ENCODE peak calls at places on chromosome 5, in nine cellular contexts. One of them, this sample, is unnamed.

GRCh38 chr5:88556415-88556814 is 287.8 kb upstream of the TMEM161B start:
- DNase-seq in MM.1S: no peak
- DNase-seq in A549: no peak
- DNase-seq in lower leg skin: no peak
- DNase-seq in body of pancreas: no peak
- DNase-seq in IMR-90: no peak
- DNase-seq in fibroblast of pulmonary artery: no peak
- DNase-seq in Panc1: no peak
- DNase-seq in hepatocyte: no peak
- DNase-seq in this sample: no peak

GRCh38 chr5:106092455-106092854 is 1578.3 kb downstream of the EFNA5 start:
- DNase-seq in MM.1S: no peak
- DNase-seq in A549: no peak
- DNase-seq in lower leg skin: no peak
- DNase-seq in body of pancreas: no peak
- DNase-seq in IMR-90: no peak
- DNase-seq in fibroblast of pulmonary artery: no peak
- DNase-seq in Panc1: no peak
- DNase-seq in hepatocyte: no peak
- DNase-seq in this sample: no peak

GRCh38 chr5:18487928-18488480 is 853.7 kb downstream of the TAF11L14 start:
- DNase-seq in MM.1S: no peak
- DNase-seq in A549: no peak
- DNase-seq in lower leg skin: no peak
- DNase-seq in body of pancreas: no peak
- DNase-seq in IMR-90: no peak
- DNase-seq in fibroblast of pulmonary artery: no peak
- DNase-seq in Panc1: no peak
- DNase-seq in hepatocyte: no peak
- DNase-seq in this sample: no peak

GRCh38 chr5:177972613-177973012 is 23.4 kb downstream of the PROP1 start:
- DNase-seq in MM.1S: no peak
- DNase-seq in A549: no peak
- DNase-seq in lower leg skin: no peak
- DNase-seq in body of pancreas: no peak
- DNase-seq in IMR-90: peak; percentile 7
- DNase-seq in fibroblast of pulmonary artery: no peak
- DNase-seq in Panc1: no peak
- DNase-seq in hepatocyte: no peak
- DNase-seq in this sample: no peak

GRCh38 chr5:74212336-74212735 is 428.2 kb downstream of the ENC1 start:
- DNase-seq in MM.1S: peak; percentile 21
- DNase-seq in A549: peak; percentile 39
- DNase-seq in lower leg skin: no peak
- DNase-seq in body of pancreas: peak; percentile 25
- DNase-seq in IMR-90: peak; percentile 30
- DNase-seq in fibroblast of pulmonary artery: peak; percentile 53
- DNase-seq in Panc1: no peak
- DNase-seq in hepatocyte: no peak
- DNase-seq in this sample: peak; percentile 46

GRCh38 chr5:116575635-116576042 is 1.0 kb upstream of the SEMA6A start:
- DNase-seq in MM.1S: no peak
- DNase-seq in A549: no peak
- DNase-seq in lower leg skin: peak; percentile 26
- DNase-seq in body of pancreas: peak; percentile 10
- DNase-seq in IMR-90: no peak
- DNase-seq in fibroblast of pulmonary artery: peak; percentile 2
- DNase-seq in Panc1: no peak
- DNase-seq in hepatocyte: peak; percentile 42
- DNase-seq in this sample: no peak

GRCh38 chr5:56983593-56984361 is 31.9 kb upstream of the MIER3 start:
- DNase-seq in MM.1S: no peak
- DNase-seq in A549: no peak
- DNase-seq in lower leg skin: no peak
- DNase-seq in body of pancreas: no peak
- DNase-seq in IMR-90: no peak
- DNase-seq in fibroblast of pulmonary artery: no peak
- DNase-seq in Panc1: no peak
- DNase-seq in hepatocyte: peak; percentile 11
- DNase-seq in this sample: no peak

GRCh38 chr5:113435571-113435970 is 782 bp upstream of the TSSK1B start:
- DNase-seq in MM.1S: no peak
- DNase-seq in A549: no peak
- DNase-seq in lower leg skin: no peak
- DNase-seq in body of pancreas: no peak
- DNase-seq in IMR-90: no peak
- DNase-seq in fibroblast of pulmonary artery: no peak
- DNase-seq in Panc1: no peak
- DNase-seq in hepatocyte: no peak
- DNase-seq in this sample: no peak

GRCh38 chr5:78647838-78648358 is 674 bp downstream of the LHFPL2 start:
- DNase-seq in MM.1S: no peak
- DNase-seq in A549: peak; percentile 33
- DNase-seq in lower leg skin: no peak
- DNase-seq in body of pancreas: peak; percentile 75
- DNase-seq in IMR-90: peak; percentile 54
- DNase-seq in fibroblast of pulmonary artery: peak; percentile 57
- DNase-seq in Panc1: no peak
- DNase-seq in hepatocyte: peak; percentile 78
- DNase-seq in this sample: peak; percentile 82

GRCh38 chr5:124645396-124645795 is 101.0 kb downstream of the ZNF608 start:
- DNase-seq in MM.1S: peak; percentile 31
- DNase-seq in A549: no peak
- DNase-seq in lower leg skin: no peak
- DNase-seq in body of pancreas: no peak
- DNase-seq in IMR-90: no peak
- DNase-seq in fibroblast of pulmonary artery: no peak
- DNase-seq in Panc1: no peak
- DNase-seq in hepatocyte: no peak
- DNase-seq in this sample: no peak

GRCh38 chr5:172958268-172959046 is 767 bp upstream of the RPL26L1 start:
- DNase-seq in MM.1S: peak; percentile 69
- DNase-seq in A549: peak; percentile 84
- DNase-seq in lower leg skin: peak; percentile 55
- DNase-seq in body of pancreas: peak; percentile 71
- DNase-seq in IMR-90: peak; percentile 41
- DNase-seq in fibroblast of pulmonary artery: peak; percentile 64
- DNase-seq in Panc1: no peak
- DNase-seq in hepatocyte: peak; percentile 90
- DNase-seq in this sample: peak; percentile 82

GRCh38 chr5:99032234-99033013 is 103.6 kb upstream of the CHD1 start:
- DNase-seq in MM.1S: peak; percentile 67
- DNase-seq in A549: peak; percentile 76
- DNase-seq in lower leg skin: peak; percentile 58
- DNase-seq in body of pancreas: peak; percentile 80
- DNase-seq in IMR-90: peak; percentile 80
- DNase-seq in fibroblast of pulmonary artery: peak; percentile 90
- DNase-seq in Panc1: peak; percentile 66
- DNase-seq in hepatocyte: peak; percentile 78
- DNase-seq in this sample: peak; percentile 88

GRCh38 chr5:126746290-126746689 is 30.6 kb upstream of the LMNB1 start:
- DNase-seq in MM.1S: no peak
- DNase-seq in A549: no peak
- DNase-seq in lower leg skin: no peak
- DNase-seq in body of pancreas: no peak
- DNase-seq in IMR-90: no peak
- DNase-seq in fibroblast of pulmonary artery: no peak
- DNase-seq in Panc1: no peak
- DNase-seq in hepatocyte: no peak
- DNase-seq in this sample: no peak

GRCh38 chr5:15003511-15003920 is 131.9 kb upstream of the ANKH start:
- DNase-seq in MM.1S: peak; percentile 74
- DNase-seq in A549: peak; percentile 79
- DNase-seq in lower leg skin: peak; percentile 65
- DNase-seq in body of pancreas: peak; percentile 72
- DNase-seq in IMR-90: peak; percentile 75
- DNase-seq in fibroblast of pulmonary artery: peak; percentile 85
- DNase-seq in Panc1: peak; percentile 82
- DNase-seq in hepatocyte: peak; percentile 78
- DNase-seq in this sample: peak; percentile 67

GRCh38 chr5:172605466-172605865 is 35.6 kb upstream of the NEURL1B start:
- DNase-seq in MM.1S: no peak
- DNase-seq in A549: no peak
- DNase-seq in lower leg skin: no peak
- DNase-seq in body of pancreas: no peak
- DNase-seq in IMR-90: no peak
- DNase-seq in fibroblast of pulmonary artery: no peak
- DNase-seq in Panc1: no peak
- DNase-seq in hepatocyte: no peak
- DNase-seq in this sample: no peak

GRCh38 chr5:102539598-102539997 is 40.8 kb upstream of the SLCO6A1 start:
- DNase-seq in MM.1S: no peak
- DNase-seq in A549: no peak
- DNase-seq in lower leg skin: no peak
- DNase-seq in body of pancreas: no peak
- DNase-seq in IMR-90: no peak
- DNase-seq in fibroblast of pulmonary artery: no peak
- DNase-seq in Panc1: no peak
- DNase-seq in hepatocyte: peak; percentile 16
- DNase-seq in this sample: no peak

GRCh38 chr5:102540251-102540812 is 41.5 kb upstream of the SLCO6A1 start:
- DNase-seq in MM.1S: no peak
- DNase-seq in A549: no peak
- DNase-seq in lower leg skin: no peak
- DNase-seq in body of pancreas: no peak
- DNase-seq in IMR-90: no peak
- DNase-seq in fibroblast of pulmonary artery: no peak
- DNase-seq in Panc1: no peak
- DNase-seq in hepatocyte: no peak
- DNase-seq in this sample: no peak

GRCh38 chr5:102532126-102532525 is 33.3 kb upstream of the SLCO6A1 start:
- DNase-seq in MM.1S: no peak
- DNase-seq in A549: no peak
- DNase-seq in lower leg skin: no peak
- DNase-seq in body of pancreas: no peak
- DNase-seq in IMR-90: no peak
- DNase-seq in fibroblast of pulmonary artery: peak; percentile 66
- DNase-seq in Panc1: no peak
- DNase-seq in hepatocyte: no peak
- DNase-seq in this sample: no peak

GRCh38 chr5:102537011-102537410 is 38.2 kb upstream of the SLCO6A1 start:
- DNase-seq in MM.1S: no peak
- DNase-seq in A549: no peak
- DNase-seq in lower leg skin: no peak
- DNase-seq in body of pancreas: no peak
- DNase-seq in IMR-90: no peak
- DNase-seq in fibroblast of pulmonary artery: no peak
- DNase-seq in Panc1: no peak
- DNase-seq in hepatocyte: no peak
- DNase-seq in this sample: no peak

DNA sequence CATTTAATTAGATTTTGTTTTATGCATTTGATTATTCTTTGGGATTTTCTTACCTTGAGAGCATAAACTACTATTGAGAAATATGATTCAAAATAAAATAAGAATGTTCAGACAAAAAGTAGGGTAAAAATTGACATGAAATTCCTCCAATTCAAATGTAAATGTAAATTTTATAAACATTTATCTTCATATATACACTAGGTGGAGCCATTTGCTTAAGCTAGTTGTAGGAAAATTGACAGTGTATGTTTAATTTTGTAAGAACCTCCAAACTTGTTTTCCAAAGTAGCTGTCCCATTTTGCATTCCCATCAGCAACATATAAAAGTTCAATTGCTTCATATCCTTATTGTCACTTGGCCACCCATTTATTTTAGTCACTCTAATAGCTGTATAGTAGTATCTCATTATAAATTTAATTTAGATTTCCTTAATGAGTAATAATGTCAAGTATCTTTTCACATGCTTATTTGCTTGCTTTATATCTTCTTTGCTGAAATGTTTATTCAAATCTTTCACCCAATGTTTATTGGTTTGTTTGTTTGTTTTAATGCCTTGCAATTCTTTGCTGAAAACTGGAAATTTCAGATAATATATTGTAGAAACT is 37.6 kb upstream of the SLCO6A1 start:
- DNase-seq in MM.1S: peak; percentile 27
- DNase-seq in A549: peak; percentile 11
- DNase-seq in lower leg skin: no peak
- DNase-seq in body of pancreas: no peak
- DNase-seq in IMR-90: peak; percentile 22
- DNase-seq in fibroblast of pulmonary artery: peak; percentile 29
- DNase-seq in Panc1: no peak
- DNase-seq in hepatocyte: peak; percentile 12
- DNase-seq in this sample: peak; percentile 18
- TF ChIP-seq CTCF in MM.1S: peak; percentile 41
- TF ChIP-seq CTCF in A549: peak; percentile 52
- TF ChIP-seq CTCF in lower leg skin: no peak
- TF ChIP-seq CTCF in body of pancreas: no peak
- TF ChIP-seq CTCF in IMR-90: peak; percentile 45
- TF ChIP-seq CTCF in fibroblast of pulmonary artery: peak; percentile 38
- TF ChIP-seq CTCF in Panc1: peak; percentile 49
- TF ChIP-seq CTCF in hepatocyte: peak; percentile 55
- TF ChIP-seq CTCF in this sample: no peak

GRCh38 chr5:31771045-31771444 is 132.1 kb downstream of the PDZD2 start:
- DNase-seq in MM.1S: peak; percentile 24
- DNase-seq in A549: no peak
- DNase-seq in lower leg skin: no peak
- DNase-seq in body of pancreas: no peak
- DNase-seq in IMR-90: no peak
- DNase-seq in fibroblast of pulmonary artery: no peak
- DNase-seq in Panc1: no peak
- DNase-seq in hepatocyte: no peak
- DNase-seq in this sample: no peak
- H3K4me3 ChIP-seq in MM.1S: no peak overlapping the region
- H3K4me3 ChIP-seq in A549: no peak overlapping the region
- H3K4me3 ChIP-seq in lower leg skin: no peak overlapping the region
- H3K4me3 ChIP-seq in body of pancreas: no peak overlapping the region
- H3K4me3 ChIP-seq in IMR-90: no peak overlapping the region
- H3K4me3 ChIP-seq in fibroblast of pulmonary artery: no peak overlapping the region
- H3K4me3 ChIP-seq in Panc1: no peak overlapping the region
- H3K4me3 ChIP-seq in hepatocyte: no peak overlapping the region
- H3K4me3 ChIP-seq in this sample: no peak overlapping the region

DNA sequence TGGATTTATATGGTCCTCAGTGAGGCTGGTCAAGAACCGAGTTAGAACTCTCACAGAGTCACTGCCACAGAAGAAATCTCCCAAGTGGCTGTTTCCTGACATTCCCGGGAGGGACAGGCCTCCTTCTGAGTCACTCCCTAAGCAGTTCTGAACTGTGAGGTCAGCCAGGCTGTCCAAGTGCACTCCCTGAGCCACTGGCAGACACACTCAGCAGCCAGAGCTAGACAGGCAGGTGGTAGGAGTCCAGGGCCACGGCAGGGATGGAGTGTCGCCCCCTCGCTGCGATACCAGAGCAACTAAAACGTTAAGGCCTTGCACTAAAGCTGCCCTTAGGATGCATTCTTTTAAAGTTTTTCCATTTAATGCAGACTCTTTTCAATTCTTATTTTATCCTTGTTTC is 3.4 kb downstream of the IL4 start:
- DNase-seq in MM.1S: no peak
- DNase-seq in A549: peak; percentile 86
- DNase-seq in lower leg skin: no peak
- DNase-seq in body of pancreas: peak; percentile 40
- DNase-seq in IMR-90: peak; percentile 91
- DNase-seq in fibroblast of pulmonary artery: peak; percentile 78
- DNase-seq in Panc1: peak; percentile 70
- DNase-seq in hepatocyte: peak; percentile 85
- DNase-seq in this sample: peak; percentile 88
- TF ChIP-seq CTCF in MM.1S: no peak
- TF ChIP-seq CTCF in A549: peak; percentile 60
- TF ChIP-seq CTCF in lower leg skin: no peak
- TF ChIP-seq CTCF in body of pancreas: no peak
- TF ChIP-seq CTCF in IMR-90: peak; percentile 57
- TF ChIP-seq CTCF in fibroblast of pulmonary artery: peak; percentile 42
- TF ChIP-seq CTCF in Panc1: no peak
- TF ChIP-seq CTCF in hepatocyte: peak; percentile 29
- TF ChIP-seq CTCF in this sample: peak; percentile 29

GRCh38 chr5:134136221-134136631 is 21.7 kb downstream of the TCF7 start:
- DNase-seq in MM.1S: no peak
- DNase-seq in A549: no peak
- DNase-seq in lower leg skin: no peak
- DNase-seq in body of pancreas: peak; percentile 1
- DNase-seq in IMR-90: no peak
- DNase-seq in fibroblast of pulmonary artery: no peak
- DNase-seq in Panc1: no peak
- DNase-seq in hepatocyte: no peak
- DNase-seq in this sample: no peak
- H3K4me3 ChIP-seq in MM.1S: no peak overlapping the region
- H3K4me3 ChIP-seq in A549: no peak overlapping the region
- H3K4me3 ChIP-seq in lower leg skin: no peak overlapping the region
- H3K4me3 ChIP-seq in body of pancreas: no peak overlapping the region
- H3K4me3 ChIP-seq in IMR-90: no peak overlapping the region
- H3K4me3 ChIP-seq in fibroblast of pulmonary artery: no peak overlapping the region
- H3K4me3 ChIP-seq in Panc1: no peak overlapping the region
- H3K4me3 ChIP-seq in hepatocyte: no peak overlapping the region
- H3K4me3 ChIP-seq in this sample: no peak overlapping the region